ENCODE peak calls at places on chromosomes 4 and X, in ten cellular contexts. U, M, O, X, Q, N, K, H, G and R are unnamed samples.

GRCh38 chrX:100408643-100409315 is 1.3 kb downstream of the PCDH19 start:
- DNase-seq in Q (no peak), X (no peak), M (no peak), H (no peak), K (no peak), U (no peak), O (no peak), N (no peak), G (no peak), R (no peak)

GRCh38 chr4:100811046-100811445 is 293.2 kb upstream of the EMCN start:
- DNase-seq in X (no peak), M (no peak), G (no peak), H (no peak), U (no peak), N (no peak), Q (no peak), O (no peak), K (no peak), R (no peak)

GRCh38 chr4:42371306-42372063 is 25.8 kb upstream of the SHISA3 start:
- DNase-seq in H (no peak), X (peak), O (no peak), K (no peak), M (peak), U (no peak), G (peak), Q (peak), N (no peak), R (peak)

GRCh38 chr4:158722291-158722916 is 792 bp downstream of the PPID start:
- DNase-seq in Q (peak), O (no peak), G (peak), K (no peak), H (peak), N (no peak), X (no peak), U (no peak), M (peak), R (peak)

GRCh38 chrX:139815771-139816170 is 107.8 kb upstream of the MCF2 start:
- DNase-seq in X (no peak), M (no peak), H (no peak), K (no peak), Q (no peak), N (no peak), G (no peak), O (no peak), U (no peak), R (no peak)

GRCh38 chr4:37243061-37243460 is 1.5 kb upstream of the NWD2 start:
- DNase-seq in K (no peak), U (no peak), O (no peak), M (no peak), Q (no peak), G (no peak), H (no peak), N (no peak), X (no peak), R (no peak)

GRCh38 chrX:2707334-2707760 is 16.3 kb downstream of the CD99 start:
- DNase-seq in X (peak), H (peak), M (no peak), U (no peak), K (no peak), G (peak), O (peak), N (no peak), Q (peak), R (peak)

GRCh38 chr4:81651500-81651899 is 179.8 kb upstream of the RASGEF1B start:
- DNase-seq in N (no peak), H (no peak), K (no peak), X (no peak), O (no peak), U (no peak), Q (peak), M (no peak), G (no peak), R (peak)

GRCh38 chr4:54318904-54319303 is 89.8 kb downstream of the PDGFRA start:
- DNase-seq in O (no peak), X (peak), K (no peak), N (no peak), H (peak), G (peak), Q (peak), M (peak), U (no peak), R (peak)

GRCh38 chr4:29151584-29151983 is 1568.6 kb upstream of the PCDH7 start:
- DNase-seq in O (no peak), X (no peak), U (no peak), K (no peak), Q (no peak), M (no peak), G (no peak), N (no peak), H (no peak), R (no peak)

GRCh38 chr4:125833-126232 is 1.5 kb downstream of the ZNF718 start:
- DNase-seq in G (no peak), X (no peak), Q (peak), H (no peak), O (no peak), U (no peak), N (no peak), M (no peak), K (no peak), R (no peak)

GRCh38 chr4:144709159-144709558 is 63.2 kb downstream of the HHIP start:
- DNase-seq in N (no peak), H (no peak), U (no peak), M (no peak), G (peak), Q (peak), O (no peak), K (no peak), X (peak), R (peak)

GRCh38 chrX:16488959-16489358 is 161.0 kb upstream of the S100G start:
- DNase-seq in M (no peak), Q (peak), H (no peak), G (no peak), O (no peak), U (no peak), N (no peak), X (no peak), K (no peak), R (peak)

GRCh38 chr4:125198916-125199315 is 115.8 kb upstream of the FAT4 start:
- DNase-seq in G (peak), K (no peak), X (no peak), H (no peak), Q (peak), U (no peak), N (no peak), O (no peak), M (no peak), R (peak)

GRCh38 chr4:1410491-1411325 is 4.5 kb upstream of the NKX1-1 start:
- DNase-seq in G (no peak), Q (peak), X (peak), U (peak), H (peak), K (no peak), O (peak), N (no peak), M (no peak), R (no peak)

GRCh38 chrX:23451266-23451665 is 116.6 kb downstream of the PTCHD1 start:
- DNase-seq in G (peak), K (no peak), Q (no peak), M (no peak), U (no peak), N (no peak), H (no peak), O (no peak), X (no peak), R (no peak)

GRCh38 chrX:18833071-18833731 is 125.8 kb downstream of the PPEF1 start:
- DNase-seq in M (peak), K (no peak), U (no peak), Q (no peak), H (no peak), O (no peak), N (peak), X (no peak), G (no peak), R (no peak)

GRCh38 chr4:80173841-80174240 is 23.5 kb upstream of the PRDM8 start:
- DNase-seq in Q (no peak), N (no peak), H (no peak), X (no peak), O (no peak), K (no peak), U (no peak), G (no peak), M (no peak), R (no peak)

GRCh38 chr4:174948826-174949225 is 30.7 kb downstream of the ADAM29 start:
- DNase-seq in H (no peak), O (no peak), Q (no peak), X (no peak), U (no peak), N (no peak), K (no peak), M (no peak), G (no peak), R (no peak)

GRCh38 chr4:56146956-56147355 is 198.2 kb downstream of the CEP135 start:
- DNase-seq in N (no peak), X (no peak), K (no peak), M (no peak), U (no peak), H (no peak), G (no peak), Q (no peak), O (no peak), R (no peak)

GRCh38 chr4:3075652-3075981 is 1.1 kb downstream of the HTT start:
- DNase-seq in M (no peak), X (no peak), Q (no peak), U (no peak), H (no peak), K (no peak), N (no peak), O (no peak), G (no peak), R (no peak)

GRCh38 chr4:1201851-1202525 is 29.6 kb upstream of the SPON2 start:
- DNase-seq in G (no peak), Q (no peak), H (peak), X (no peak), O (peak), M (no peak), U (peak), N (peak), K (peak), R (no peak)

GRCh38 chrX:41912922-41913321 is 10.4 kb downstream of the CASK start:
- DNase-seq in Q (peak), K (no peak), U (no peak), N (no peak), G (no peak), O (no peak), H (no peak), X (no peak), M (no peak), R (peak)